ENCODE peak calls at places on chromosome X, in four cellular contexts. C, W, U and D are unnamed samples.

GRCh38 chrX:57984620-57985019 is 74.4 kb upstream of the ZXDA start:
- DNase-seq in C (no peak), W (no peak), U (no peak), D (no peak)

GRCh38 chrX:69627744-69628143 is 11.8 kb downstream of the EDA start:
- DNase-seq in U (no peak), C (no peak), W (no peak), D (no peak)

GRCh38 chrX:137431693-137432488 is 134.0 kb upstream of the ZIC3 start:
- DNase-seq in C (no peak), U (no peak), W (no peak), D (no peak)

GRCh38 chrX:39907964-39908616 is 189.7 kb downstream of the BCOR start:
- DNase-seq in U (no peak), W (no peak), C (no peak), D (no peak)

GRCh38 chrX:149962859-149963757 is 24.8 kb upstream of the EOLA2 start:
- DNase-seq in C (no peak), W (peak), U (no peak), D (no peak)

GRCh38 chrX:114924846-114925245 is 92.6 kb downstream of the IL13RA2 start:
- DNase-seq in C (no peak), U (no peak), W (no peak), D (no peak)

GRCh38 chrX:69320116-69320515 is 154.9 kb upstream of the PJA1 start:
- DNase-seq in C (peak), U (no peak), W (no peak), D (no peak)

GRCh38 chrX:20197641-20198210 is 56.1 kb upstream of the EIF1AX start:
- DNase-seq in C (no peak), W (no peak), U (no peak), D (no peak)

GRCh38 chrX:38376747-38377146 is 24.3 kb downstream of the OTC start:
- DNase-seq in W (no peak), U (no peak), C (no peak), D (no peak)

GRCh38 chrX:3638280-3638873 is 75.1 kb downstream of the PRKX start:
- DNase-seq in C (no peak), U (no peak), W (peak), D (peak)

GRCh38 chrX:40151211-40152172 is 53.7 kb upstream of the BCOR start:
- DNase-seq in C (no peak), W (no peak), U (no peak), D (no peak)

GRCh38 chrX:40105791-40106676 is 8.3 kb upstream of the BCOR start:
- DNase-seq in U (no peak), C (no peak), W (peak), D (peak)

GRCh38 chrX:274904-275475 is 6.2 kb upstream of the PLCXD1 start:
- DNase-seq in W (peak), C (no peak), U (no peak), D (no peak)

GRCh38 chrX:65528705-65529340 is 5.8 kb downstream of the LAS1L start:
- DNase-seq in U (no peak), W (peak), C (no peak), D (peak)

DNA sequence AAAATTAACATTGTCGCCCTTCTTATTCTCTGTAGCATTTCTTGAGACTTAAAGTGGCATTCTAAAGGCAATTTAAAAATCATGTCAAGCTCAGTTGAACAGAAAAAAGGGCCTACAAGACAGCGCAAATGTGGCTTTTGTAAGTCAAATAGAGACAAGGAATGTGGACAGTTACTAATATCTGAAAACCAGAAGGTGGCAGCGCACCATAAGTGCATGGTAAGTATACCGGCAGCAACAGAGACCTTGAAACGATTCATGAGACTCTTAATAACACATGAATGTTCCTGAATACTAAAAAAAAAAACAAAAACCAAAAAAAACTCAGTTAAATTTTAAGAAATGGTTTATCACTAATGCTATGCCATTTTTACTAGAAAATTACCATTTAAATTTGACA is 82.4 kb upstream of the HPRT1 start:
- DNase-seq in W (no peak), C (no peak), U (no peak), D (no peak)
- TF ChIP-seq CTCF in W (peak), C (no peak), U (no peak), D (no peak)

DNA sequence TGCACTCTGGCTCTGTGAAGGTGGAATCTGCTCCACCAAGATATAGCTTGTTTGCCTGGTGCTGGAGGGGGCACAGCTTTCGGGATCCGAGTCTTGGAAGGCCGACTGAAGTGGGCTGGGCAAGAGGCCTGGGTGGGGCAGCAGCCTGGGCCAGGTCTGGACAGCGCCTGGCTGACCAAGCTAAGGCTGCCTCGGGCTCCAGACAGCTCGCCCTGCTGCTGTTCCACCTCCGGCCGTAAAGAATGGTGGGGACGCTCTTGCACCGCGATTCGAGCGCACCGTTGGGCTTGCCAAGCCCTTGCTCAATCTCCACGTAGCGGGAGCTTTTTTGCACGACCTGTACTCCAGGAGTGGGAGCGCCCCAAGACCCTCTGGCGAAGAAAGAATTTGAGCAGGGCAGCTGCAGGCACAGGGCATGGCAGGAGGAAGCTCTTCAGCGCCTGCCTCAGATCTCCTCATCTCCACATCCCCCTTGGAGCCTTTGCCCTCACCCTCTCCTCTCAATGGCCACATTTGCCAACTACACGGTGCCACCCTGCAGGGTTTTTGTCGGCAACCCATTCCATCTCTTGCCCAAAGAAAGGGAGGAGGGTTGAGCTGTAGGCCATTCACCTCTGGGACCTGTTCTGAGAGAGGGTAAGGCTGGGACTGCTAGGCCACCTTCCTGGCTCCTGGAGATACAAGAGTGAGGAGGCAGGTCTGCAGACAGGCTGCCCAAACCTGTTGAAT is 18.9 kb downstream of the CNGA2 start:
- DNase-seq in U (no peak), C (no peak), W (peak), D (peak)
- TF ChIP-seq CTCF in U (peak), C (peak), W (peak), D (peak)

DNA sequence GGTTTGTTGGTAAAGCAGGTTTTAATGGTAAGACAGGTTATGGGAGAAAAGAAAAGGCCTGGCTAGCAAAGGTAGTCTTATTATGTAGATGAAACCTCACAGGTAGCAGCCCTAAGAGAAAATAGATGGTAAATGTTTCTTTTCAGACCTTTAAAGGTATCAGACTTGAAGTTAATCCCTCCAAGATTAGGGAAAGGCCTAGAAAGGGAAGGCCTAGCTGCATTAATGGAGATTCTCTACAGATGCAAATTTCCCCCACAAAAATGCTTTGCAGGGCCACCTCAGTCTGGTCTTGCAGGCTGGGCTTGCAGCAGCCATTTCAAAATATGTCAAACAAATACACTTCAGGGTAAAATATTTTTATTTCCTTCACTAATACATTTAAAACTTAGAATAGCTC is 1410.6 kb downstream of the RPA4 start:
- DNase-seq in W (no peak), C (no peak), U (no peak), D (no peak)
- TF ChIP-seq CTCF in W (no peak), C (no peak), U (no peak), D (no peak)

GRCh38 chrX:78595901-78596502 is 63.1 kb downstream of the RTL3 start:
- DNase-seq in U (no peak), C (no peak), W (peak), D (no peak)
- TF ChIP-seq CTCF in U (no peak), C (peak), W (no peak), D (peak)

DNA sequence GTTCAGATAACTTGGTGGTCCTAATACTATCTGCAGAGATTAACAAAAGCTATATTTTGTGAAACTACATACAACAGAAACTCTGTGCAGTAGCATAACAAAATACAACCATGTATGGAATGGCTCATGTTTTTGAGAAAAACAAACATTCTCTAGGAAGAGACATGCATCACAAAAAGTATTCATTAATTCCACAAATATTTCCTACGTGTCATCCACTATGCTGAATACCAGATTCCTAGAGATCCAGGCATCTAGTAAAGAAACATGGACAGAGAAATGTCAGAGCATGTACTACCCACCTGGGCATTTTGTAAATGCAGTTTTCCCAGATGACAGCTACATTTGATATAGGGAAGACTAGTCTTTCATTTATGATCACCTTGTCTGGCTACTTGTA is 248.1 kb downstream of the OPHN1 start:
- DNase-seq in C (no peak), U (no peak), W (no peak), D (no peak)
- TF ChIP-seq CTCF in C (no peak), U (no peak), W (no peak), D (no peak)

GRCh38 chrX:111361751-111362150 is 50.2 kb downstream of the DCX start:
- DNase-seq in U (no peak), C (no peak), W (no peak), D (no peak)

GRCh38 chrX:111365770-111366325 is 46.1 kb downstream of the DCX start:
- DNase-seq in U (no peak), W (no peak), C (no peak), D (no peak)

GRCh38 chrX:111355523-111356122 is 56.4 kb downstream of the DCX start:
- DNase-seq in U (no peak), W (no peak), C (no peak), D (no peak)

GRCh38 chrX:111363741-111364140 is 48.3 kb downstream of the DCX start:
- DNase-seq in W (no peak), U (no peak), C (no peak), D (no peak)

GRCh38 chrX:111360839-111361238 is 51.2 kb downstream of the DCX start:
- DNase-seq in W (no peak), C (no peak), U (no peak), D (no peak)
- TF ChIP-seq CTCF in W (peak), C (no peak), U (no peak), D (peak)

GRCh38 chrX:11105080-11105479 is 6.1 kb upstream of the HCCS start:
- DNase-seq in U (no peak), W (no peak), C (no peak), D (no peak)
- TF ChIP-seq CTCF in U (no peak), W (no peak), C (no peak), D (no peak)

GRCh38 chrX:96770315-96770714 is 85.7 kb downstream of the DIAPH2 start:
- DNase-seq in U (no peak), C (no peak), W (no peak), D (no peak)
- TF ChIP-seq CTCF in U (peak), C (peak), W (peak), D (peak)

GRCh38 chrX:103171353-103171752 is 43.6 kb upstream of the BEX4 start:
- DNase-seq in U (no peak), C (no peak), W (no peak), D (no peak)
- TF ChIP-seq CTCF in U (no peak), C (no peak), W (no peak), D (no peak)